ENCODE peak calls at places on chromosome 13, in four cellular contexts. One of them, this sample, is unnamed. For H3K4me1, the result is how much of the 10 kb centered on the place peaks cover.

GRCh38 chr13:99403458-99403971 is 96.3 kb upstream of the GPR183 start:
- DNase-seq in H9: no peak
- DNase-seq in CD8-positive, alpha-beta T cell: no peak
- DNase-seq in esophagus squamous epithelium: no peak
- DNase-seq in this sample: no peak

GRCh38 chr13:31848621-31849020 is 109.3 kb downstream of the RXFP2 start:
- DNase-seq in H9: no peak
- DNase-seq in CD8-positive, alpha-beta T cell: no peak
- DNase-seq in esophagus squamous epithelium: no peak
- DNase-seq in this sample: no peak

GRCh38 chr13:74061939-74062595 is 72.1 kb downstream of the KLF12 start:
- DNase-seq in H9: no peak
- DNase-seq in CD8-positive, alpha-beta T cell: no peak
- DNase-seq in esophagus squamous epithelium: no peak
- DNase-seq in this sample: no peak

GRCh38 chr13:83450586-83450985 is 431.7 kb downstream of the SLITRK1 start:
- DNase-seq in H9: no peak
- DNase-seq in CD8-positive, alpha-beta T cell: no peak
- DNase-seq in esophagus squamous epithelium: no peak
- DNase-seq in this sample: no peak

GRCh38 chr13:66714795-66715194 is 515.3 kb downstream of the PCDH9 start:
- DNase-seq in H9: no peak
- DNase-seq in CD8-positive, alpha-beta T cell: no peak
- DNase-seq in esophagus squamous epithelium: no peak
- DNase-seq in this sample: no peak

GRCh38 chr13:113448885-113449692 is 4.2 kb downstream of the ADPRHL1 start:
- DNase-seq in H9: no peak
- DNase-seq in CD8-positive, alpha-beta T cell: peak
- DNase-seq in esophagus squamous epithelium: no peak
- DNase-seq in this sample: peak

GRCh38 chr13:73835138-73835721 is 299.0 kb downstream of the KLF12 start:
- DNase-seq in H9: no peak
- DNase-seq in CD8-positive, alpha-beta T cell: no peak
- DNase-seq in esophagus squamous epithelium: no peak
- DNase-seq in this sample: no peak

GRCh38 chr13:50129065-50129922 is 114.0 kb downstream of the KCNRG start:
- DNase-seq in H9: no peak
- DNase-seq in CD8-positive, alpha-beta T cell: no peak
- DNase-seq in esophagus squamous epithelium: no peak
- DNase-seq in this sample: peak

GRCh38 chr13:75645141-75645540 is 9.0 kb downstream of the LMO7 start:
- DNase-seq in H9: no peak
- DNase-seq in CD8-positive, alpha-beta T cell: no peak
- DNase-seq in esophagus squamous epithelium: no peak
- DNase-seq in this sample: no peak

GRCh38 chr13:42654760-42655159 is 80.8 kb downstream of the TNFSF11 start:
- DNase-seq in H9: no peak
- DNase-seq in CD8-positive, alpha-beta T cell: no peak
- DNase-seq in esophagus squamous epithelium: no peak
- DNase-seq in this sample: no peak

GRCh38 chr13:91270031-91270430 is 77.5 kb upstream of the MIR17HG start:
- DNase-seq in H9: no peak
- DNase-seq in CD8-positive, alpha-beta T cell: no peak
- DNase-seq in esophagus squamous epithelium: no peak
- DNase-seq in this sample: no peak

GRCh38 chr13:32427852-32428580 is at the start of gene N4BP2L1:
- DNase-seq in H9: peak
- DNase-seq in CD8-positive, alpha-beta T cell: peak
- DNase-seq in esophagus squamous epithelium: peak
- DNase-seq in this sample: peak

GRCh38 chr13:98686281-98686680 is 66.2 kb downstream of the SLC15A1 start:
- DNase-seq in H9: no peak
- DNase-seq in CD8-positive, alpha-beta T cell: no peak
- DNase-seq in esophagus squamous epithelium: no peak
- DNase-seq in this sample: no peak

GRCh38 chr13:70297219-70297618 is 189.0 kb upstream of the KLHL1 start:
- DNase-seq in H9: no peak
- DNase-seq in CD8-positive, alpha-beta T cell: no peak
- DNase-seq in esophagus squamous epithelium: no peak
- DNase-seq in this sample: peak

GRCh38 chr13:80010286-80010831 is 330.6 kb downstream of the SPRY2 start:
- DNase-seq in H9: no peak
- DNase-seq in CD8-positive, alpha-beta T cell: no peak
- DNase-seq in esophagus squamous epithelium: no peak
- DNase-seq in this sample: no peak

GRCh38 chr13:38872693-38873092 is 117.9 kb downstream of the STOML3 start:
- DNase-seq in H9: peak
- DNase-seq in CD8-positive, alpha-beta T cell: no peak
- DNase-seq in esophagus squamous epithelium: no peak
- DNase-seq in this sample: peak

GRCh38 chr13:46961719-46962118 is 64.9 kb upstream of the HTR2A start:
- DNase-seq in H9: no peak
- DNase-seq in CD8-positive, alpha-beta T cell: no peak
- DNase-seq in esophagus squamous epithelium: no peak
- DNase-seq in this sample: no peak

GRCh38 chr13:41981961-41982723 is 21.2 kb upstream of the VWA8 start:
- DNase-seq in H9: no peak
- DNase-seq in CD8-positive, alpha-beta T cell: no peak
- DNase-seq in esophagus squamous epithelium: no peak
- DNase-seq in this sample: no peak

GRCh38 chr13:102399791-102400618 is 1.8 kb downstream of the FGF14 start:
- DNase-seq in H9: peak
- DNase-seq in CD8-positive, alpha-beta T cell: no peak
- DNase-seq in esophagus squamous epithelium: no peak
- DNase-seq in this sample: peak

GRCh38 chr13:94548382-94549240 is 47.3 kb downstream of the TGDS start:
- DNase-seq in H9: peak
- DNase-seq in CD8-positive, alpha-beta T cell: no peak
- DNase-seq in esophagus squamous epithelium: no peak
- DNase-seq in this sample: peak

GRCh38 chr13:41428155-41428554 is 29.2 kb upstream of the RGCC start:
- DNase-seq in H9: peak
- DNase-seq in CD8-positive, alpha-beta T cell: peak
- DNase-seq in esophagus squamous epithelium: no peak
- DNase-seq in this sample: no peak

GRCh38 chr13:113669231-113669870 is 2.3 kb downstream of the GRK1 start:
- DNase-seq in H9: no peak
- DNase-seq in CD8-positive, alpha-beta T cell: no peak
- DNase-seq in esophagus squamous epithelium: no peak
- DNase-seq in this sample: peak

GRCh38 chr13:93539914-93540313 is 313.3 kb downstream of the GPC6 start:
- DNase-seq in H9: no peak
- DNase-seq in CD8-positive, alpha-beta T cell: no peak
- DNase-seq in esophagus squamous epithelium: no peak
- DNase-seq in this sample: no peak

GRCh38 chr13:76638882-76639281 is 247.3 kb downstream of the KCTD12 start:
- DNase-seq in H9: no peak
- DNase-seq in CD8-positive, alpha-beta T cell: no peak
- DNase-seq in esophagus squamous epithelium: no peak
- DNase-seq in this sample: no peak

GRCh38 chr13:99386911-99387788 is 80.0 kb upstream of the GPR183 start:
- DNase-seq in H9: peak
- DNase-seq in CD8-positive, alpha-beta T cell: peak
- DNase-seq in esophagus squamous epithelium: no peak
- DNase-seq in this sample: peak

GRCh38 chr13:46648166-46648607 is 95.2 kb downstream of the LRCH1 start:
- DNase-seq in H9: no peak
- DNase-seq in CD8-positive, alpha-beta T cell: no peak
- DNase-seq in esophagus squamous epithelium: no peak
- DNase-seq in this sample: no peak

GRCh38 chr13:109211616-109212015 is 574.8 kb downstream of the IRS2 start:
- DNase-seq in H9: no peak
- DNase-seq in CD8-positive, alpha-beta T cell: no peak
- DNase-seq in esophagus squamous epithelium: no peak
- DNase-seq in this sample: no peak

GRCh38 chr13:63901630-63902029 is 2486.0 kb upstream of the PCDH20 start:
- DNase-seq in H9: no peak
- DNase-seq in CD8-positive, alpha-beta T cell: no peak
- DNase-seq in esophagus squamous epithelium: no peak
- DNase-seq in this sample: no peak

GRCh38 chr13:42239644-42240043 is 32.3 kb upstream of the AKAP11 start:
- DNase-seq in H9: no peak
- DNase-seq in CD8-positive, alpha-beta T cell: no peak
- DNase-seq in esophagus squamous epithelium: no peak
- DNase-seq in this sample: no peak

GRCh38 chr13:113628291-113629270 is 29.4 kb downstream of the ATP4B start:
- DNase-seq in H9: no peak
- DNase-seq in CD8-positive, alpha-beta T cell: no peak
- DNase-seq in esophagus squamous epithelium: no peak
- DNase-seq in this sample: no peak

GRCh38 chr13:56850852-56851251 is 289.9 kb upstream of the PRR20A start:
- DNase-seq in H9: no peak
- DNase-seq in CD8-positive, alpha-beta T cell: no peak
- DNase-seq in esophagus squamous epithelium: no peak
- DNase-seq in this sample: no peak

GRCh38 chr13:97228850-97229521 is 6.9 kb downstream of the MBNL2 start:
- DNase-seq in H9: no peak
- DNase-seq in CD8-positive, alpha-beta T cell: no peak
- DNase-seq in esophagus squamous epithelium: no peak
- DNase-seq in this sample: no peak
- H3K4me1 ChIP-seq in H9: under half
- H3K4me1 ChIP-seq in CD8-positive, alpha-beta T cell: under half
- H3K4me1 ChIP-seq in esophagus squamous epithelium: half or more
- H3K4me1 ChIP-seq in this sample: half or more

GRCh38 chr13:40331802-40332201 is 334.6 kb downstream of the FOXO1 start:
- DNase-seq in H9: no peak
- DNase-seq in CD8-positive, alpha-beta T cell: no peak
- DNase-seq in esophagus squamous epithelium: no peak
- DNase-seq in this sample: no peak
- H3K4me1 ChIP-seq in H9: under half
- H3K4me1 ChIP-seq in CD8-positive, alpha-beta T cell: under half
- H3K4me1 ChIP-seq in esophagus squamous epithelium: under half
- H3K4me1 ChIP-seq in this sample: under half

GRCh38 chr13:110232146-110232545 is 74.8 kb downstream of the COL4A1 start:
- DNase-seq in H9: no peak
- DNase-seq in CD8-positive, alpha-beta T cell: no peak
- DNase-seq in esophagus squamous epithelium: no peak
- DNase-seq in this sample: no peak
- H3K4me1 ChIP-seq in H9: under half
- H3K4me1 ChIP-seq in CD8-positive, alpha-beta T cell: under half
- H3K4me1 ChIP-seq in esophagus squamous epithelium: under half
- H3K4me1 ChIP-seq in this sample: under half

GRCh38 chr13:111484959-111485358 is 164.5 kb downstream of the TEX29 start:
- DNase-seq in H9: no peak
- DNase-seq in CD8-positive, alpha-beta T cell: no peak
- DNase-seq in esophagus squamous epithelium: no peak
- DNase-seq in this sample: no peak
- H3K4me1 ChIP-seq in H9: under half
- H3K4me1 ChIP-seq in CD8-positive, alpha-beta T cell: under half
- H3K4me1 ChIP-seq in esophagus squamous epithelium: under half
- H3K4me1 ChIP-seq in this sample: under half

GRCh38 chr13:97302611-97303010 is 80.5 kb downstream of the MBNL2 start:
- DNase-seq in H9: no peak
- DNase-seq in CD8-positive, alpha-beta T cell: no peak
- DNase-seq in esophagus squamous epithelium: no peak
- DNase-seq in this sample: no peak
- H3K4me1 ChIP-seq in H9: under half
- H3K4me1 ChIP-seq in CD8-positive, alpha-beta T cell: under half
- H3K4me1 ChIP-seq in esophagus squamous epithelium: half or more
- H3K4me1 ChIP-seq in this sample: half or more

GRCh38 chr13:19959831-19960672 is 1.5 kb downstream of the ZMYM2 start:
- DNase-seq in H9: peak
- DNase-seq in CD8-positive, alpha-beta T cell: peak
- DNase-seq in esophagus squamous epithelium: peak
- DNase-seq in this sample: peak

GRCh38 chr13:19961924-19962323 is 3.4 kb downstream of the ZMYM2 start:
- DNase-seq in H9: no peak
- DNase-seq in CD8-positive, alpha-beta T cell: no peak
- DNase-seq in esophagus squamous epithelium: no peak
- DNase-seq in this sample: no peak

GRCh38 chr13:19960673-19961015 is 2.1 kb downstream of the ZMYM2 start:
- DNase-seq in H9: no peak
- DNase-seq in CD8-positive, alpha-beta T cell: no peak
- DNase-seq in esophagus squamous epithelium: no peak
- DNase-seq in this sample: no peak

GRCh38 chr13:19961484-19961883 is 3.0 kb downstream of the ZMYM2 start:
- DNase-seq in H9: no peak
- DNase-seq in CD8-positive, alpha-beta T cell: no peak
- DNase-seq in esophagus squamous epithelium: no peak
- DNase-seq in this sample: no peak

DNA sequence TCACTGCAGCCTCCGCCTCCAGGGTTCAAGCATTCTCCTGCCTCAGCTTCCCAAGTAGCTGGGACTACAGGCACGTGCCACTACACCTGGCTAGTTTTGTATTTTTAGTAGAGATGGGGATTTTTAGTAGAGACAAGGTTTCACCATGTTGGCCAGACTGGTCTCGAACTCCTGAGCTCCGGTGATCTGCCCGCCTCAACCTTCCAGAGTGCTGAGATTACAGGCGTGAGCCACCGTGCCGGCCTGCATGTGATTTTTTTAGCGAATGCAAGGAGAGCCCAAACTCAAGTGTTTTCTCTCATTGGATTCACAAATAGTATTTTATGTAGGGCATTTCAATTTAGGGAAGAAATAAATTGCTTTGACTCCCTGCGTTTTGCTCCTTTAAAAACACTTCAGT is 4.4 kb downstream of the ZMYM2 start:
- DNase-seq in H9: no peak
- DNase-seq in CD8-positive, alpha-beta T cell: no peak
- DNase-seq in esophagus squamous epithelium: no peak
- DNase-seq in this sample: no peak
- H3K4me1 ChIP-seq in H9: under half
- H3K4me1 ChIP-seq in CD8-positive, alpha-beta T cell: under half
- H3K4me1 ChIP-seq in esophagus squamous epithelium: under half
- H3K4me1 ChIP-seq in this sample: under half

DNA sequence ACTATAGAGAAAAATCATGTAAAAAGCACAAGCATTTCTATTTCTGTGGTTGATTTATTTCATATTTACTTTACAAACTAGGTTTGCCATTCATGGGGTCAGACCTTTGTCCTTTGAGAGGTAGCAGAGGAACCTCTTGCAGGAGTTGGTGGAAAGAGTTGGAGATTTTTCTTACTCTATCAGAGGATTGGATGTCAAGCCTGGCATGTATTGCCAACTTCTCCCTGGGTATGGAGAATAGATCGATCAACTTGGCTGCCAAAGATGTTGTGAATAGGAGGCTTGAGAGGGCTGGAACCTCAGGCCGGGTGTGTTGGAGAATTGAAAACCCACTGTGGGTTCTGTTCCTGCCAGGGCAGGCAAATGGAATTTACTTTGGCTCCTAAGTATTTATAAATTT is 81.2 kb downstream of the WDFY2 start:
- DNase-seq in H9: no peak
- DNase-seq in CD8-positive, alpha-beta T cell: no peak
- DNase-seq in esophagus squamous epithelium: no peak
- DNase-seq in this sample: no peak
- H3K4me1 ChIP-seq in H9: under half
- H3K4me1 ChIP-seq in CD8-positive, alpha-beta T cell: under half
- H3K4me1 ChIP-seq in esophagus squamous epithelium: under half
- H3K4me1 ChIP-seq in this sample: under half

DNA sequence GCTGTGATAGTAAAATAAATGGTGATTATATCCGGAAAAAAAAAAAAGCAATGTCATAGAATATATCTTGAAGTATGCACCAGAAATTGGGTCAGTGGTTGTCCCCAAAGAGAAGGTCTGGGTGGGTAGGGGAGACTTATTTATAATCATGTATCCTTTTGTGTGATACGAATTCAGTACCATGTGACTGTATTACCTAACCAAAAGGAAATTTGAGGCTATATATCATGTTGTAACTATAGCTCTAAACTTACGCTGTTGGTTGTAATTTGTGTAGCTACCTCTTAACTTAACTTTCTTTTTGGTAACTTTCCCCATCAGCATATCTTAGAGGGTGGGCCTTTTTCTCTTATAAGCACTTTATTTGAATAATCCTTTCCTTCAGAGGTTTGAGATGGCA is 25.2 kb upstream of the KCTD4 start:
- DNase-seq in H9: no peak
- DNase-seq in CD8-positive, alpha-beta T cell: no peak
- DNase-seq in esophagus squamous epithelium: no peak
- DNase-seq in this sample: no peak
- H3K4me1 ChIP-seq in H9: under half
- H3K4me1 ChIP-seq in CD8-positive, alpha-beta T cell: under half
- H3K4me1 ChIP-seq in esophagus squamous epithelium: under half
- H3K4me1 ChIP-seq in this sample: under half

This sample was measured in psoas muscle.